ENCODE peak calls at places on chromosomes 1 and 21, in four cellular contexts. One of them, this sample, is unnamed.
A peak's percentile ranks its signal among the peaks of the same experiment; 100 is the strongest.

GRCh38 chr21:26404288-26404687 is 168.8 kb downstream of the CYYR1 start:
- DNase-seq in stomach: no peak
- DNase-seq in HCT116: no peak
- DNase-seq in adrenal gland: no peak
- DNase-seq in this sample: no peak

GRCh38 chr1:184806296-184806721 is 51.7 kb upstream of the EDEM3 start:
- DNase-seq in HCT116: no peak
- DNase-seq in stomach: no peak
- DNase-seq in adrenal gland: no peak
- DNase-seq in this sample: no peak

GRCh38 chr1:30816211-30817082 is 58.9 kb upstream of the LAPTM5 start:
- DNase-seq in adrenal gland: no peak
- DNase-seq in HCT116: no peak
- DNase-seq in stomach: no peak
- DNase-seq in this sample: no peak

GRCh38 chr1:110672001-110672752 is 2.6 kb downstream of the KCNA3 start:
- DNase-seq in adrenal gland: peak; percentile 17
- DNase-seq in HCT116: no peak
- DNase-seq in stomach: no peak
- DNase-seq in this sample: peak; percentile 76

GRCh38 chr1:19053486-19053885 is 97.0 kb upstream of the IFFO2 start:
- DNase-seq in HCT116: no peak
- DNase-seq in stomach: no peak
- DNase-seq in adrenal gland: no peak
- DNase-seq in this sample: no peak

GRCh38 chr1:92769856-92770255 is 15.1 kb downstream of the EVI5 start:
- DNase-seq in stomach: no peak
- DNase-seq in adrenal gland: no peak
- DNase-seq in HCT116: no peak
- DNase-seq in this sample: no peak

GRCh38 chr1:36609241-36610027 is 126.7 kb upstream of the CSF3R start:
- DNase-seq in stomach: peak; percentile 55
- DNase-seq in HCT116: peak; percentile 68
- DNase-seq in adrenal gland: peak; percentile 26
- DNase-seq in this sample: peak; percentile 17

GRCh38 chr1:58576727-58577675 is at the start of gene TACSTD2:
- DNase-seq in stomach: peak; percentile 84
- DNase-seq in adrenal gland: peak; percentile 23
- DNase-seq in HCT116: no peak
- DNase-seq in this sample: no peak

GRCh38 chr1:184272178-184272866 is 114.5 kb upstream of the C1orf21 start:
- DNase-seq in stomach: no peak
- DNase-seq in HCT116: no peak
- DNase-seq in adrenal gland: no peak
- DNase-seq in this sample: no peak

GRCh38 chr21:21045538-21045937 is 47.3 kb downstream of the NCAM2 start:
- DNase-seq in stomach: no peak
- DNase-seq in HCT116: no peak
- DNase-seq in adrenal gland: no peak
- DNase-seq in this sample: no peak

GRCh38 chr21:16070207-16070651 is 340.4 kb downstream of the USP25 start:
- DNase-seq in stomach: no peak
- DNase-seq in adrenal gland: no peak
- DNase-seq in HCT116: no peak
- DNase-seq in this sample: no peak

GRCh38 chr1:117627562-117628165 is 21.8 kb downstream of the TENT5C start:
- DNase-seq in HCT116: no peak
- DNase-seq in stomach: peak; percentile 65
- DNase-seq in adrenal gland: no peak
- DNase-seq in this sample: no peak

GRCh38 chr1:235013512-235013911 is 115.1 kb downstream of the TOMM20 start:
- DNase-seq in adrenal gland: peak; percentile 31
- DNase-seq in HCT116: no peak
- DNase-seq in stomach: no peak
- DNase-seq in this sample: no peak

GRCh38 chr1:162151900-162152829 is 82.7 kb downstream of the NOS1AP start:
- DNase-seq in adrenal gland: no peak
- DNase-seq in HCT116: no peak
- DNase-seq in stomach: peak; percentile 62
- DNase-seq in this sample: no peak

GRCh38 chr1:97726386-97726785 is 194.4 kb downstream of the DPYD start:
- DNase-seq in stomach: no peak
- DNase-seq in HCT116: no peak
- DNase-seq in adrenal gland: no peak
- DNase-seq in this sample: no peak

GRCh38 chr1:196546272-196547245 is 61.7 kb downstream of the KCNT2 start:
- DNase-seq in stomach: no peak
- DNase-seq in adrenal gland: no peak
- DNase-seq in HCT116: no peak
- DNase-seq in this sample: no peak

GRCh38 chr1:42157667-42158066 is 4.5 kb downstream of the GUCA2B start:
- DNase-seq in stomach: no peak
- DNase-seq in adrenal gland: no peak
- DNase-seq in HCT116: peak; percentile 31
- DNase-seq in this sample: no peak

GRCh38 chr1:21568006-21568746 is 59.0 kb downstream of the ALPL start:
- DNase-seq in HCT116: no peak
- DNase-seq in stomach: no peak
- DNase-seq in adrenal gland: no peak
- DNase-seq in this sample: no peak

GRCh38 chr1:147492207-147492606 is 49.1 kb upstream of the BCL9 start:
- DNase-seq in HCT116: no peak
- DNase-seq in stomach: no peak
- DNase-seq in adrenal gland: no peak
- DNase-seq in this sample: no peak

GRCh38 chr1:152954436-152954835 is 7.4 kb downstream of the SPRR5 start:
- DNase-seq in stomach: no peak
- DNase-seq in adrenal gland: no peak
- DNase-seq in HCT116: no peak
- DNase-seq in this sample: no peak

GRCh38 chr1:108861566-108861965 is 4.7 kb upstream of the AKNAD1 start:
- DNase-seq in adrenal gland: no peak
- DNase-seq in stomach: no peak
- DNase-seq in HCT116: no peak
- DNase-seq in this sample: no peak

GRCh38 chr1:87718241-87718950 is 389.7 kb downstream of the LMO4 start:
- DNase-seq in HCT116: no peak
- DNase-seq in stomach: no peak
- DNase-seq in adrenal gland: no peak
- DNase-seq in this sample: no peak

GRCh38 chr1:68808351-68808750 is 311.5 kb upstream of the DEPDC1 start:
- DNase-seq in stomach: no peak
- DNase-seq in HCT116: no peak
- DNase-seq in adrenal gland: no peak
- DNase-seq in this sample: no peak
- H3K36me3 ChIP-seq in stomach: no peaks in the 10 kb centered on the region
- H3K36me3 ChIP-seq in HCT116: no peaks in the 10 kb centered on the region
- H3K36me3 ChIP-seq in adrenal gland: no peaks in the 10 kb centered on the region
- H3K36me3 ChIP-seq in this sample: no peaks in the 10 kb centered on the region

GRCh38 chr1:50218344-50218743 is 109.6 kb downstream of the ELAVL4 start:
- DNase-seq in stomach: no peak
- DNase-seq in adrenal gland: no peak
- DNase-seq in HCT116: no peak
- DNase-seq in this sample: no peak
- H3K9me3 ChIP-seq in stomach: no peaks in the 10 kb centered on the region
- H3K9me3 ChIP-seq in adrenal gland: no peaks in the 10 kb centered on the region
- H3K9me3 ChIP-seq in HCT116: no peaks in the 10 kb centered on the region
- H3K9me3 ChIP-seq in this sample: no peaks in the 10 kb centered on the region

GRCh38 chr1:40384413-40384762 is 10.9 kb downstream of the SMAP2 start:
- DNase-seq in adrenal gland: no peak
- DNase-seq in HCT116: no peak
- DNase-seq in stomach: peak; percentile 55
- DNase-seq in this sample: no peak
- H3K4me3 ChIP-seq in adrenal gland: no peak overlapping the region
- H3K4me3 ChIP-seq in HCT116: no peak overlapping the region
- H3K4me3 ChIP-seq in stomach: no peak overlapping the region
- H3K4me3 ChIP-seq in this sample: peak overlapping the region; percentile 31

DNA sequence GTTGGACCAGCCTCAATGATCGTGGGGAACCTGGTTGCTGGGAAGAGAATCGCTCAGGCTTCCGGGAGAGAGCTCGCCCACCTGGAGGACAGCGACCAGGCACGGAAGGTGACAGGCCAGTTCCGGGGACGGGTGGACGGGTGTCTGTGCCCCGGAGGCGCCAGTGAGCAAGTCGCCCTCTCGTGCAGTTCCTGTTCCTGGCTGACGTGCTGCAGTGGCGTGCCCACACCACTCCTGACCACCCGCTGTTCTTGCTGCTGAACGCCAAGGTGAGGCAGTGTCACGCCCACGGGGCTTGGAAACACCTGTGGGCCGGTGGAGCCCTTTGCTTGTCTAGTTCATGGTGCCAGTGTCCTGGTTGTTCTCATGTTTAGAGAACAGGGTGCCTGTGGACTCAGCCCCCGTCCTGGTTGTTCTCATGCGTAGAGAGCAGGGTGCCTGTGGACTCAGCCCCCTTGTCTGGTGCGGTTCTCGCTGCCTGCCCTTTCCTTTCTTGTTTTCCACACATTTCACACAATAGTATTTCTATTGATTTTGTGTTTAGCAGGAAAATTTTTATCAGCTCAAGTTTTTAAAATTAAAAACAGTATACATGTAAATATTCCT is 53.1 kb downstream of the S100B start:
- DNase-seq in HCT116: no peak
- DNase-seq in adrenal gland: peak; percentile 13
- DNase-seq in stomach: peak; percentile 29
- DNase-seq in this sample: peak; percentile 14
- H3K36me3 ChIP-seq in HCT116: peaks cover 4% of the 10 kb centered on the region
- H3K36me3 ChIP-seq in adrenal gland: no peaks in the 10 kb centered on the region
- H3K36me3 ChIP-seq in stomach: peaks cover 45% of the 10 kb centered on the region
- H3K36me3 ChIP-seq in this sample: peaks cover 16% of the 10 kb centered on the region

DNA sequence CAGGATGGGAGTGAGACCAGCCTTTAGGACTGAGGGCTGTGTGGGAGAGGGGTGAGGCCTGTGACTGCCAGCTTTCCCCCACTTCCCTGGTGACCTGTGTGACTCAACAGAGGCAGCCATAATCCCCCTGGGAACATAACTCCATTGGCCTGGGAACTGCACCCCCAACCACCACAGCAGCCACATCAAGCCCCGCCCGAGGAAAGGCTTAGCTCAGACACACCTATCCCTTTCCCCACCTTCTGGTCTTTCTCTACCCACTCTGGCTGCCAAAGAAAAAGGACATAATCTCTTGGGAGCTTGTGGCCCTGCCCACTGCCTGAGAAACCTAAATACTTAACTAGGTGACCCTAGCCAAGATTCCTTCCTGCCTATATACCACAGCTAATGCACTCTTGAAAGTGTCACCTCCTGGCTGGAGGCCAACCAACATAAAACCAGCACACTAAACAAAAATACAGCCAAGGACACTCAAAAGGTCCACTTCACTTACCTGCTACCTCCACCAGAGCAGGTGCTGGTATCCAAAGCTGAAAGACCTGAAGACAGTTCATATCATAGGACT is 406.6 kb upstream of the CAMK1G start:
- DNase-seq in HCT116: no peak
- DNase-seq in adrenal gland: no peak
- DNase-seq in stomach: no peak
- DNase-seq in this sample: no peak
- H3K9me3 ChIP-seq in HCT116: no peaks in the 10 kb centered on the region
- H3K9me3 ChIP-seq in adrenal gland: no peaks in the 10 kb centered on the region
- H3K9me3 ChIP-seq in stomach: peaks cover 4% of the 10 kb centered on the region
- H3K9me3 ChIP-seq in this sample: no peaks in the 10 kb centered on the region

DNA sequence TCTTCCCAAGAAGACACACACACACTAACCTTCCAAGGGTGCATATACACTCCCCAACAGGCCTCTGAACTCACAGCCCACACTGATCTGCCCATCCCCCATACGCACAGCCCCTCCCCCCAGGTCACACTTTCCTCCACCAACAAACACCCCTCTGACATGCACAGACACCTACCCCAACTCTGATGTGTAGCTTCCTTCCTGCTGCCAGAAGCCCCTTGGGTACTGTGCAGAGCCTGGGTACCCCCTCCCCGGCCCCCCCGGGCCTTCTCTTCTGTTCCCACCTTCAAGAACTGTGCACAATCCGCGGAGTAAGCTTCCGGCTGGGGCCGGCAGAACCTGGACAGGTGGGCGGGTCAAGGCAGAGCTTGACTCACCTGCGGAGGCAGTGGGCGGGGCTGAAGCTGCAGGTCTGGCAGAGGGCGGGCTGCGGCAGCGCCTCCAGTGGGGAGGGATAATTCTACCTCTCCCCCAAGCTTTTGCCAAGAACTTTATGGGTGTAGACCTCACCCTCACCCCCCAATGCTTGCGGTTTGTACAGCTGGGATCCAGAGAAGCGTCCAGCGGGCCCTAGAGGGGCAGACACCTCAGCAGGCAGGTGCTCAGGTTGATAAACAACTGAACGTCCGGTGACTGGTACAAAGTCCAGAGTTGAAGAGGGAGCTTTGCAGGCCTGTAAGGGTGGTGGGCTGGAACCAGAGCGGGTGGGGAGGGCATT is at the start of gene C1orf210:
- DNase-seq in adrenal gland: no peak
- DNase-seq in HCT116: peak; percentile 81
- DNase-seq in stomach: peak; percentile 94
- DNase-seq in this sample: no peak
- H3K4me3 ChIP-seq in adrenal gland: no peak within 1 kb of the TSS
- H3K4me3 ChIP-seq in HCT116: peak within 1 kb of the TSS; percentile 72
- H3K4me3 ChIP-seq in stomach: peak within 1 kb of the TSS; percentile 31
- H3K4me3 ChIP-seq in this sample: no peak within 1 kb of the TSS

DNA sequence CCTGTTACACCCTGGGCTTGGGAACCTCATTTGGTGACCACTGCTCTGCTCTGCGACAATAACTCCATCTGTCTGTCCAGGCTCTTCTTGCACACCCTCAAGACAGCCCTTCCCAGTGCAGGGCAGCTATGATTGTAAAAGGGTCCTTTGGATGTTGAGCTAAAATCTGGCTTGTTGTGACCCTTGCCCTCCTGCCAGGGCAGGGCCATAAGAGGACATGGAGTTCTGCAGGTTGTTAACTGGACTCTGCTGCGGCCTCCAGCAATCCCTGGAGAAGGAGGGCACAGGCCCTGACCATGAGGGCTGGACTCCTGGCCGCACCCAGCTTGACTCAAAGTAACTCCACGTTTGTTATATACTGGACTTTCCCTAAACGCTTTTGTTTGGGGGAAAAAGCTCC is 41.2 kb downstream of the DHCR24 start:
- DNase-seq in adrenal gland: no peak
- DNase-seq in HCT116: no peak
- DNase-seq in stomach: peak; percentile 11
- DNase-seq in this sample: no peak
- H3K36me3 ChIP-seq in adrenal gland: no peaks in the 10 kb centered on the region
- H3K36me3 ChIP-seq in HCT116: peaks cover 4% of the 10 kb centered on the region
- H3K36me3 ChIP-seq in stomach: peaks cover 3% of the 10 kb centered on the region
- H3K36me3 ChIP-seq in this sample: no peaks in the 10 kb centered on the region

GRCh38 chr1:229871078-229871676 is 195.9 kb upstream of the GALNT2 start:
- DNase-seq in stomach: no peak
- DNase-seq in adrenal gland: no peak
- DNase-seq in HCT116: no peak
- DNase-seq in this sample: no peak
- H3K9me3 ChIP-seq in stomach: no peaks in the 10 kb centered on the region
- H3K9me3 ChIP-seq in adrenal gland: no peaks in the 10 kb centered on the region
- H3K9me3 ChIP-seq in HCT116: no peaks in the 10 kb centered on the region
- H3K9me3 ChIP-seq in this sample: no peaks in the 10 kb centered on the region

GRCh38 chr1:218459450-218459849 is 114.3 kb downstream of the TGFB2 start:
- DNase-seq in stomach: no peak
- DNase-seq in HCT116: no peak
- DNase-seq in adrenal gland: no peak
- DNase-seq in this sample: no peak
- H3K4me3 ChIP-seq in stomach: no peak overlapping the region
- H3K4me3 ChIP-seq in HCT116: no peak overlapping the region
- H3K4me3 ChIP-seq in adrenal gland: peak overlapping the region; percentile 12
- H3K4me3 ChIP-seq in this sample: no peak overlapping the region